ENCODE peak calls at places on chromosomes 5 and 9, in six cellular contexts. One of them, this sample, is unnamed.

GRCh38 chr5:59164041-59164830 is 581.4 kb downstream of the RAB3C start:
- DNase-seq in PC-3: no peak
- DNase-seq in prostate gland: no peak
- DNase-seq in lung: no peak
- DNase-seq in Peyer's patch: no peak
- DNase-seq in psoas muscle: no peak
- DNase-seq in this sample: no peak

GRCh38 chr9:131578016-131578415 is 32.7 kb downstream of the PRRT1B start:
- DNase-seq in PC-3: no peak
- DNase-seq in prostate gland: no peak
- DNase-seq in psoas muscle: no peak
- DNase-seq in lung: no peak
- DNase-seq in Peyer's patch: no peak
- DNase-seq in this sample: no peak

GRCh38 chr9:101536938-101537337 is 3.3 kb downstream of the RNF20 start:
- DNase-seq in psoas muscle: no peak
- DNase-seq in prostate gland: no peak
- DNase-seq in PC-3: peak; percentile 17
- DNase-seq in lung: no peak
- DNase-seq in Peyer's patch: no peak
- DNase-seq in this sample: peak; percentile 32

GRCh38 chr5:134138416-134139376 is 24.2 kb downstream of the TCF7 start:
- DNase-seq in prostate gland: no peak
- DNase-seq in lung: no peak
- DNase-seq in Peyer's patch: peak; percentile 16
- DNase-seq in PC-3: peak; percentile 75
- DNase-seq in psoas muscle: peak; percentile 36
- DNase-seq in this sample: peak; percentile 87

GRCh38 chr9:121985792-121986494 is 107.2 kb downstream of the TTLL11 start:
- DNase-seq in psoas muscle: peak; percentile 88
- DNase-seq in PC-3: no peak
- DNase-seq in lung: no peak
- DNase-seq in prostate gland: no peak
- DNase-seq in Peyer's patch: no peak
- DNase-seq in this sample: no peak

GRCh38 chr9:130884111-130884531 is 12.5 kb downstream of the QRFP start:
- DNase-seq in psoas muscle: peak; percentile 52
- DNase-seq in lung: no peak
- DNase-seq in Peyer's patch: no peak
- DNase-seq in prostate gland: no peak
- DNase-seq in PC-3: no peak
- DNase-seq in this sample: no peak

GRCh38 chr9:72352911-72353388 is 12.1 kb downstream of the ZFAND5 start:
- DNase-seq in Peyer's patch: no peak
- DNase-seq in prostate gland: no peak
- DNase-seq in lung: no peak
- DNase-seq in psoas muscle: no peak
- DNase-seq in PC-3: no peak
- DNase-seq in this sample: no peak

GRCh38 chr5:153798830-153799229 is 239.9 kb downstream of the FAM114A2 start:
- DNase-seq in Peyer's patch: no peak
- DNase-seq in PC-3: no peak
- DNase-seq in psoas muscle: no peak
- DNase-seq in prostate gland: no peak
- DNase-seq in lung: no peak
- DNase-seq in this sample: no peak

GRCh38 chr5:43313854-43314457 is 744 bp upstream of the HMGCS1 start:
- DNase-seq in lung: no peak
- DNase-seq in psoas muscle: no peak
- DNase-seq in PC-3: no peak
- DNase-seq in Peyer's patch: no peak
- DNase-seq in prostate gland: peak; percentile 20
- DNase-seq in this sample: no peak

GRCh38 chr9:128529191-128529590 is 23.2 kb upstream of the SPTAN1 start:
- DNase-seq in lung: no peak
- DNase-seq in prostate gland: no peak
- DNase-seq in PC-3: peak; percentile 12
- DNase-seq in Peyer's patch: no peak
- DNase-seq in psoas muscle: no peak
- DNase-seq in this sample: no peak

GRCh38 chr9:109098221-109098959 is 21.4 kb downstream of the TMEM245 start:
- DNase-seq in PC-3: peak; percentile 51
- DNase-seq in prostate gland: peak; percentile 52
- DNase-seq in Peyer's patch: no peak
- DNase-seq in lung: no peak
- DNase-seq in psoas muscle: no peak
- DNase-seq in this sample: no peak

GRCh38 chr5:141618030-141618803 is 583 bp downstream of the DIAPH1 start:
- DNase-seq in prostate gland: peak; percentile 60
- DNase-seq in psoas muscle: peak; percentile 80
- DNase-seq in lung: peak; percentile 90
- DNase-seq in PC-3: peak; percentile 76
- DNase-seq in Peyer's patch: peak; percentile 55
- DNase-seq in this sample: peak; percentile 92

GRCh38 chr5:177131711-177132503 is 1.7 kb upstream of the NSD1 start:
- DNase-seq in lung: no peak
- DNase-seq in psoas muscle: peak; percentile 67
- DNase-seq in PC-3: no peak
- DNase-seq in Peyer's patch: no peak
- DNase-seq in prostate gland: no peak
- DNase-seq in this sample: no peak

GRCh38 chr5:140996055-140996454 is 29.8 kb downstream of the PCDHAC2 start:
- DNase-seq in prostate gland: no peak
- DNase-seq in psoas muscle: no peak
- DNase-seq in PC-3: no peak
- DNase-seq in lung: peak; percentile 32
- DNase-seq in Peyer's patch: no peak
- DNase-seq in this sample: no peak

GRCh38 chr9:127066060-127066774 is 56.2 kb downstream of the ANGPTL2 start:
- DNase-seq in Peyer's patch: no peak
- DNase-seq in psoas muscle: no peak
- DNase-seq in lung: no peak
- DNase-seq in PC-3: no peak
- DNase-seq in prostate gland: no peak
- DNase-seq in this sample: no peak

GRCh38 chr5:149117970-149118369 is 23.3 kb upstream of the ABLIM3 start:
- DNase-seq in Peyer's patch: no peak
- DNase-seq in prostate gland: no peak
- DNase-seq in psoas muscle: no peak
- DNase-seq in PC-3: no peak
- DNase-seq in lung: no peak
- DNase-seq in this sample: no peak

GRCh38 chr5:88034520-88034919 is 234.1 kb downstream of the TMEM161B start:
- DNase-seq in Peyer's patch: no peak
- DNase-seq in lung: no peak
- DNase-seq in psoas muscle: no peak
- DNase-seq in PC-3: no peak
- DNase-seq in prostate gland: no peak
- DNase-seq in this sample: no peak

GRCh38 chr5:90830058-90830457 is 271.5 kb downstream of the ADGRV1 start:
- DNase-seq in prostate gland: peak; percentile 9
- DNase-seq in psoas muscle: no peak
- DNase-seq in lung: no peak
- DNase-seq in Peyer's patch: no peak
- DNase-seq in PC-3: peak; percentile 68
- DNase-seq in this sample: no peak

DNA sequence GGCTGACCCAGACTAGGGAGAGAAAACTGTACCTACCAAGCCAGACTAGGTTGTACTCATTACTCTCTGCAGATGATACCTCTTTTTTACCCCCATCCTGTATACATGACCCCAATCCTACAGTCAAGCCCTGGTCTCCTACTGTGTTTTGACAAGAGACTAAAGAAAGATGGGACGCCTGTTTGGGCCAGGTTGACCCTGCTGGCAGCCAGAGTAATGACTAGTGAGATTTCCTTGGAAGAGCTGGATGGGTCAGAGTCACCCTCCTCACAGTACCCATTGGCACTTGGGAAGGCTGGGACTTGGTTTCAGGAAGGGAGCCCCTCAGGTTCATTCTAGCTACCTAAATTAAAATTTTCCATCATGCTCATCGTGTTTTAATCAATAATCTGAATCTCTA is 89.7 kb upstream of the NR4A3 start:
- DNase-seq in PC-3: no peak
- DNase-seq in lung: no peak
- DNase-seq in Peyer's patch: no peak
- DNase-seq in prostate gland: no peak
- DNase-seq in psoas muscle: no peak
- DNase-seq in this sample: no peak
- TF ChIP-seq CTCF in PC-3: no peak
- TF ChIP-seq CTCF in lung: no peak
- TF ChIP-seq CTCF in Peyer's patch: no peak
- TF ChIP-seq CTCF in prostate gland: no peak
- TF ChIP-seq CTCF in psoas muscle: no peak
- TF ChIP-seq CTCF in this sample: no peak

DNA sequence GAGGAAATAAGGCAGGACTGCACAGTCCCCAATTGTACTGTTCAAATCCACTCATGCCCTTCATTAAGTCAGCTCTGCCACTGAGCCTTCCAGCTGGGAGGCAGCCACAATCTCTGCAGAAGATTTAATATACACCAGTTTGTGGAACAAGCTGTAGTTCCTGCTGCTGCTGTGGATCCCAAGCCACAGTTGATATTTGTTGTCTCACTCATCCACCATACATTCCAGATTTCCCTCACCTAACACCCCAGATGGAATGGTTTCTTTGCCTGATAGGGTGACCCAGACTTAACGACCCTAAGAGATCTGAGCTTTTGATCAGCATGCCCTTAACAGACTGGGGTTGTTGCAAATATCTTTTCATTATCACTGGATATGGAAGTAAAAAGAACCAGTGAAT is 41.4 kb downstream of the PDCD1LG2 start:
- DNase-seq in prostate gland: no peak
- DNase-seq in PC-3: no peak
- DNase-seq in lung: no peak
- DNase-seq in psoas muscle: no peak
- DNase-seq in Peyer's patch: no peak
- DNase-seq in this sample: no peak
- H3K27ac ChIP-seq in prostate gland: no peak overlapping the region
- H3K27ac ChIP-seq in PC-3: no peak overlapping the region
- H3K27ac ChIP-seq in lung: no peak overlapping the region
- H3K27ac ChIP-seq in psoas muscle: no peak overlapping the region
- H3K27ac ChIP-seq in Peyer's patch: no peak overlapping the region
- H3K27ac ChIP-seq in this sample: no peak overlapping the region

GRCh38 chr5:33284681-33285080 is 156.1 kb upstream of the TARS1 start:
- DNase-seq in prostate gland: no peak
- DNase-seq in Peyer's patch: no peak
- DNase-seq in psoas muscle: no peak
- DNase-seq in lung: no peak
- DNase-seq in PC-3: no peak
- DNase-seq in this sample: no peak
- TF ChIP-seq CTCF in prostate gland: no peak
- TF ChIP-seq CTCF in Peyer's patch: no peak
- TF ChIP-seq CTCF in psoas muscle: no peak
- TF ChIP-seq CTCF in lung: no peak
- TF ChIP-seq CTCF in PC-3: no peak
- TF ChIP-seq CTCF in this sample: no peak

GRCh38 chr5:321726-322251 is 275 bp downstream of the AHRR start:
- DNase-seq in PC-3: no peak
- DNase-seq in lung: no peak
- DNase-seq in prostate gland: no peak
- DNase-seq in psoas muscle: peak; percentile 47
- DNase-seq in Peyer's patch: no peak
- DNase-seq in this sample: no peak

GRCh38 chr5:321233-321725 is at the start of gene AHRR:
- DNase-seq in PC-3: peak; percentile 75
- DNase-seq in Peyer's patch: no peak
- DNase-seq in lung: no peak
- DNase-seq in psoas muscle: peak; percentile 77
- DNase-seq in prostate gland: peak; percentile 31
- DNase-seq in this sample: peak; percentile 86

GRCh38 chr5:322281-322941 is 897 bp downstream of the AHRR start:
- DNase-seq in Peyer's patch: no peak
- DNase-seq in PC-3: no peak
- DNase-seq in lung: no peak
- DNase-seq in prostate gland: no peak
- DNase-seq in psoas muscle: peak; percentile 58
- DNase-seq in this sample: no peak

GRCh38 chr5:318931-319601 is 2.4 kb upstream of the AHRR start:
- DNase-seq in psoas muscle: peak; percentile 44
- DNase-seq in prostate gland: no peak
- DNase-seq in Peyer's patch: no peak
- DNase-seq in PC-3: no peak
- DNase-seq in lung: no peak
- DNase-seq in this sample: no peak

GRCh38 chr5:320524-321232 is 836 bp upstream of the AHRR start:
- DNase-seq in Peyer's patch: no peak
- DNase-seq in lung: no peak
- DNase-seq in psoas muscle: peak; percentile 50
- DNase-seq in PC-3: no peak
- DNase-seq in prostate gland: no peak
- DNase-seq in this sample: no peak
- H3K27ac ChIP-seq in Peyer's patch: no peak overlapping the region
- H3K27ac ChIP-seq in lung: no peak overlapping the region
- H3K27ac ChIP-seq in psoas muscle: no peak overlapping the region
- H3K27ac ChIP-seq in PC-3: no peak overlapping the region
- H3K27ac ChIP-seq in prostate gland: no peak overlapping the region
- H3K27ac ChIP-seq in this sample: no peak overlapping the region

DNA sequence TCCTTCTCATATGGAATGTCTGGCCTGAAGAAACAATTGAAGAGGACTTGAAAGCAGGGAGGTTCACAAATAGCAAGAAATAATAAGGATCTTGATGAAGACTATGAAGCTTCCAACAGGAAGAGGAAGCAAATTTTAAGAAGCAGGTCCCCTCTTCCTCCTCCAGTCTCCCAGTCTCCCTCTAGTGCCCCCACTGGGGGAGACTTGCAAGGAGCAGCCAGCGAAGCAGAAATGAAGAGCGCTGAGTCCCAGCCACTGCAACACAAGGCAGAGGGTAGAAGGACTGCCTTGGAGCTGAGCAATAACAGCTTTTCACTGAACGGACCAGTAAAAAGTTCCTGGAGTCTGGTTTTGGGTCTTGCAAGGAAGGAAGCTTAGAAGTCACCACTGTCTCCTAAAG is 32.6 kb upstream of the ACO1 start:
- DNase-seq in psoas muscle: no peak
- DNase-seq in prostate gland: no peak
- DNase-seq in lung: no peak
- DNase-seq in Peyer's patch: no peak
- DNase-seq in PC-3: peak; percentile 18
- DNase-seq in this sample: no peak
- TF ChIP-seq CTCF in psoas muscle: no peak
- TF ChIP-seq CTCF in prostate gland: no peak
- TF ChIP-seq CTCF in lung: no peak
- TF ChIP-seq CTCF in Peyer's patch: no peak
- TF ChIP-seq CTCF in PC-3: peak; percentile 27
- TF ChIP-seq CTCF in this sample: no peak

DNA sequence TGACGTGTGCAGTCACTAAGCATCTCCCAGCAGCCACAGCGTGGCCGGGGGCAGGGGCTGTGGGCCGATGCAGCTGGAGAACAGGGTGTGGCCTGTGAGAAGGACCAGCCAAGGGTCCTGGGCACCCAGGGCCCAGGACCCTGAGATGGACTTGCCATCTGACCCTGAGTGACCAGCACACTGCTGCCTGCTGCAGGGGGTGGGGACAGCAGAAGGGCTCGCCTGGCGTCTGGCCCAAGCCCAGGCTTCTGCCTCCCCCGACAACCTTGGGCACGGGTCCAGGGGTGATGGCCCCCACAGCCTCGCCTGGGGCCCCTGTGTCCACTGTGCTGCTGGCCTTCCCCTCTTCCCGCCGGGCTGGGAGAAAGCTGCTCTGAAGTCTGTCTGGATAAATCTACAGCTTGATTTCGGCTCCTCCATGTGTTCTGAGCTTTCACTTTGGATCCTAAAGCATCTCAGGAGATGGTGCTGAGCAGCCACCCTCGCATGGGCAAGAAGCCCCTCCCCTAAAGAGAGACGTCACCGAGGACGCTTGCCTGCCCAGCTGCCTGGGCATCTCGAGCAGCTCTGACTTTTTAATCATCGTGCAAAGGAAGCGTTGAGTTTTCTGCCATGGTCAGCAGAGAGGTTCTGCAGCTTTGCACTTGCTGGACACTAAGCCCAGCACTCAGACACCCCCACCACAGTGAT is 5.6 kb downstream of the KCNT1 start:
- DNase-seq in prostate gland: no peak
- DNase-seq in lung: no peak
- DNase-seq in PC-3: no peak
- DNase-seq in psoas muscle: no peak
- DNase-seq in Peyer's patch: no peak
- DNase-seq in this sample: no peak
- H3K27ac ChIP-seq in prostate gland: no peak overlapping the region
- H3K27ac ChIP-seq in lung: no peak overlapping the region
- H3K27ac ChIP-seq in PC-3: no peak overlapping the region
- H3K27ac ChIP-seq in psoas muscle: no peak overlapping the region
- H3K27ac ChIP-seq in Peyer's patch: no peak overlapping the region
- H3K27ac ChIP-seq in this sample: no peak overlapping the region